ENCODE peak calls at places on chromosome 1, in four cellular contexts. One of them, this sample, is unnamed.

GRCh38 chr1:45503462-45504360 is 3.6 kb downstream of the MMACHC start:
- DNase-seq in H1: no peak
- DNase-seq in mesenchymal stem cell: no peak
- DNase-seq in trophoblast cell: no peak
- DNase-seq in this sample: no peak

GRCh38 chr1:51955797-51956527 is 34.5 kb downstream of the RAB3B start:
- DNase-seq in H1: no peak
- DNase-seq in mesenchymal stem cell: no peak
- DNase-seq in trophoblast cell: peak; percentile 52
- DNase-seq in this sample: no peak

GRCh38 chr1:82632164-82632563 is 831.4 kb downstream of the ADGRL2 start:
- DNase-seq in H1: no peak
- DNase-seq in mesenchymal stem cell: peak; percentile 10
- DNase-seq in trophoblast cell: no peak
- DNase-seq in this sample: no peak

GRCh38 chr1:155064109-155064812 is 721 bp downstream of the EFNA4 start:
- DNase-seq in H1: no peak
- DNase-seq in mesenchymal stem cell: peak; percentile 49
- DNase-seq in trophoblast cell: peak; percentile 66
- DNase-seq in this sample: peak; percentile 53

GRCh38 chr1:99767996-99768524 is 1.6 kb upstream of the FRRS1 start:
- DNase-seq in H1: no peak
- DNase-seq in mesenchymal stem cell: peak; percentile 3
- DNase-seq in trophoblast cell: no peak
- DNase-seq in this sample: no peak

GRCh38 chr1:21778405-21778727 is 4.6 kb downstream of the USP48 start:
- DNase-seq in H1: no peak
- DNase-seq in mesenchymal stem cell: no peak
- DNase-seq in trophoblast cell: no peak
- DNase-seq in this sample: no peak

GRCh38 chr1:184893695-184894094 is 80.6 kb downstream of the NIBAN1 start:
- DNase-seq in H1: no peak
- DNase-seq in mesenchymal stem cell: no peak
- DNase-seq in trophoblast cell: no peak
- DNase-seq in this sample: no peak

GRCh38 chr1:75501565-75501964 is 109.3 kb downstream of the SLC44A5 start:
- DNase-seq in H1: no peak
- DNase-seq in mesenchymal stem cell: no peak
- DNase-seq in trophoblast cell: no peak
- DNase-seq in this sample: no peak

GRCh38 chr1:156129687-156130577 is 15.4 kb downstream of the LMNA start:
- DNase-seq in H1: peak; percentile 98
- DNase-seq in mesenchymal stem cell: peak; percentile 97
- DNase-seq in trophoblast cell: peak; percentile 95
- DNase-seq in this sample: peak; percentile 85
- H3K36me3 ChIP-seq in H1: peaks cover 8% of the 10 kb centered on the region
- H3K36me3 ChIP-seq in mesenchymal stem cell: peaks cover 61% of the 10 kb centered on the region
- H3K36me3 ChIP-seq in trophoblast cell: peaks cover 43% of the 10 kb centered on the region
- H3K36me3 ChIP-seq in this sample: peaks cover 26% of the 10 kb centered on the region

GRCh38 chr1:175152006-175152652 is 40.4 kb downstream of the KIAA0040 start:
- DNase-seq in H1: peak; percentile 92
- DNase-seq in mesenchymal stem cell: peak; percentile 43
- DNase-seq in trophoblast cell: no peak
- DNase-seq in this sample: peak; percentile 67

GRCh38 chr1:175155936-175156335 is 36.6 kb downstream of the KIAA0040 start:
- DNase-seq in H1: no peak
- DNase-seq in mesenchymal stem cell: no peak
- DNase-seq in trophoblast cell: no peak
- DNase-seq in this sample: no peak

GRCh38 chr1:175157200-175157599 is 35.4 kb downstream of the KIAA0040 start:
- DNase-seq in H1: no peak
- DNase-seq in mesenchymal stem cell: no peak
- DNase-seq in trophoblast cell: no peak
- DNase-seq in this sample: no peak

GRCh38 chr1:175155473-175155856 is 37.1 kb downstream of the KIAA0040 start:
- DNase-seq in H1: no peak
- DNase-seq in mesenchymal stem cell: no peak
- DNase-seq in trophoblast cell: no peak
- DNase-seq in this sample: no peak

GRCh38 chr1:175154595-175155472 is 37.7 kb downstream of the KIAA0040 start:
- DNase-seq in H1: peak; percentile 87
- DNase-seq in mesenchymal stem cell: peak; percentile 47
- DNase-seq in trophoblast cell: peak; percentile 60
- DNase-seq in this sample: peak; percentile 58
- H4K91ac ChIP-seq in H1: no peak overlapping the region
- H4K91ac ChIP-seq in mesenchymal stem cell: no peak overlapping the region
- H4K91ac ChIP-seq in trophoblast cell: no peak overlapping the region
- H4K91ac ChIP-seq in this sample: no peak overlapping the region

GRCh38 chr1:200454425-200454824 is 44.6 kb upstream of the ZNF281 start:
- DNase-seq in H1: no peak
- DNase-seq in mesenchymal stem cell: no peak
- DNase-seq in trophoblast cell: no peak
- DNase-seq in this sample: no peak

GRCh38 chr1:200448034-200448762 is 38.4 kb upstream of the ZNF281 start:
- DNase-seq in H1: no peak
- DNase-seq in mesenchymal stem cell: no peak
- DNase-seq in trophoblast cell: no peak
- DNase-seq in this sample: no peak

GRCh38 chr1:200453544-200453905 is 43.7 kb upstream of the ZNF281 start:
- DNase-seq in H1: no peak
- DNase-seq in mesenchymal stem cell: no peak
- DNase-seq in trophoblast cell: no peak
- DNase-seq in this sample: no peak

GRCh38 chr1:200457810-200458209 is 48.0 kb upstream of the ZNF281 start:
- DNase-seq in H1: no peak
- DNase-seq in mesenchymal stem cell: no peak
- DNase-seq in trophoblast cell: no peak
- DNase-seq in this sample: no peak

GRCh38 chr1:200452850-200453543 is 43.2 kb upstream of the ZNF281 start:
- DNase-seq in H1: no peak
- DNase-seq in mesenchymal stem cell: no peak
- DNase-seq in trophoblast cell: no peak
- DNase-seq in this sample: no peak
- H2BK12ac ChIP-seq in H1: no peak overlapping the region
- H2BK12ac ChIP-seq in mesenchymal stem cell: no peak overlapping the region
- H2BK12ac ChIP-seq in trophoblast cell: no peak overlapping the region
- H2BK12ac ChIP-seq in this sample: no peak overlapping the region

GRCh38 chr1:230680300-230681025 is 33.5 kb downstream of the AGT start:
- DNase-seq in H1: no peak
- DNase-seq in mesenchymal stem cell: no peak
- DNase-seq in trophoblast cell: no peak
- DNase-seq in this sample: no peak
- H3K36me3 ChIP-seq in H1: peaks cover 60% of the 10 kb centered on the region
- H3K36me3 ChIP-seq in mesenchymal stem cell: peaks cover 76% of the 10 kb centered on the region
- H3K36me3 ChIP-seq in trophoblast cell: peaks cover 14% of the 10 kb centered on the region
- H3K36me3 ChIP-seq in this sample: peaks cover 21% of the 10 kb centered on the region

DNA sequence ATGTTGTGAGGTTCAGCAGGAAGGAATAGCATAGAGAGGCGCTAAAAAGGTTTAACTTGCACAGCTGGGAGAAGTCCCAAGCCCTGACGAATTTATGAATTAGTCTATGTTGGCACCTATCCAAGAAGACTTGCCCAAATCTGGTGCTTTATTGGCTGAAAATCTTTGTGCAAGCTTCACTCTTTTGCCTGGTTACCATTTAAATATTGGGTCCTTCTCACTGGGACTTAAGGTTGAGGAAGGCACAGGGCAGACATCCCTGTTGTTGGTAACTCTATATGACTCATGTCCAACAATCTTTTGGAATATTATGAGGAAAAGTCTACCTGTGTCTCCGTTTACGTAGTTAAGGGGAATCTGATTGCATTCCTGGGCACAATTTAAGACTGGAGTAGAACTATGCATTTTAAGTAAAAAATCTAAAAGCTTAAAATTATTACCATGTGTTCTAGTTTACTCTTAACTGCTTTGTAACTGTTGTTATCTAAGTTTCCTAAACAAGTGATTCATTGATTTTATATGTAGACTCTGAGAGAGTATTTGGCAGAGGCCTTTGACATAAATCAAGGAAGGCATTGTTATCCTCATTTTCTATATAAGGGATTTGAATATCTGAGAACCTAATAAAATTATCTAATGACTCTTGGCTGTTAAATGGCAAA is 181.7 kb upstream of the DPYD start:
- DNase-seq in H1: no peak
- DNase-seq in mesenchymal stem cell: peak; percentile 31
- DNase-seq in trophoblast cell: no peak
- DNase-seq in this sample: no peak
- H4K91ac ChIP-seq in H1: no peak overlapping the region
- H4K91ac ChIP-seq in mesenchymal stem cell: no peak overlapping the region
- H4K91ac ChIP-seq in trophoblast cell: no peak overlapping the region
- H4K91ac ChIP-seq in this sample: no peak overlapping the region

DNA sequence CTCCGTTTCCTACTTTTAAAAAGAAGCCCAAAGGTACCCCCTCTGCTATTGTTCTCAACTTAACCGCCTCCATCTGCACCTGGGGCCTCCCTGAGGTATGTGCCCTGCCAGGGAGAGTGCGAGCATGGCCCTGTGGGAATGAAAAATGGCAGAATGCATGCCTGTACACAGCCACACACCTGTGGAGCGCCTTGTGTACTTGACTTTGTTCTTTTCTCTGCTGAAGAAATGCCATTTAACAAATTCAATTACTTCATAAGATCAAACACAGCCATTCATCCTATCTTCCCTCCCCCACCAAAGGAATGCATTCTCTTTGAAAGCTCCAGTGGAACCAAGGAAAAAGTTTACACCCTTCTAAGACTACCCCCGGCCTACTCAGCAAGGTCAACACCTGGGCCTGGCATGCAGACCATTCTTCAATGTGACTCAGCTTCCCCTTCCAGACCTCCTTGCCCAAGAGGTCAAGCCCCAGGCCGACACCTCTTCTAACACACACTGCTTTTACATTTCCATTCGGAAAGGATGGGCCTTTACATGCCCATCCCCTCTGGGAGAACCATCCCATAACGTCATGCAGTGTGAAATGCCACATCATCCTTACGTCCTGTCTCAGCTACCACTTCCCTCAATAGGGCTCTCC is 123.7 kb downstream of the SMYD2 start:
- DNase-seq in H1: no peak
- DNase-seq in mesenchymal stem cell: peak; percentile 92
- DNase-seq in trophoblast cell: no peak
- DNase-seq in this sample: no peak
- H2BK12ac ChIP-seq in H1: peak overlapping the region; percentile 91
- H2BK12ac ChIP-seq in mesenchymal stem cell: peak overlapping the region; percentile 94
- H2BK12ac ChIP-seq in trophoblast cell: no peak overlapping the region
- H2BK12ac ChIP-seq in this sample: no peak overlapping the region

GRCh38 chr1:40769815-40770214 is 13.8 kb upstream of the KCNQ4 start:
- DNase-seq in H1: no peak
- DNase-seq in mesenchymal stem cell: no peak
- DNase-seq in trophoblast cell: no peak
- DNase-seq in this sample: no peak
- H3K36me3 ChIP-seq in H1: peaks cover 48% of the 10 kb centered on the region
- H3K36me3 ChIP-seq in mesenchymal stem cell: peaks cover 73% of the 10 kb centered on the region
- H3K36me3 ChIP-seq in trophoblast cell: peaks cover 41% of the 10 kb centered on the region
- H3K36me3 ChIP-seq in this sample: peaks cover 48% of the 10 kb centered on the region

GRCh38 chr1:220747426-220748090 is 564 bp upstream of the MTARC2 start:
- DNase-seq in H1: no peak
- DNase-seq in mesenchymal stem cell: no peak
- DNase-seq in trophoblast cell: no peak
- DNase-seq in this sample: no peak

GRCh38 chr1:220742520-220742919 is 5.6 kb upstream of the MTARC2 start:
- DNase-seq in H1: no peak
- DNase-seq in mesenchymal stem cell: no peak
- DNase-seq in trophoblast cell: peak; percentile 37
- DNase-seq in this sample: no peak

GRCh38 chr1:220751130-220751529 is 3.0 kb downstream of the MTARC2 start:
- DNase-seq in H1: no peak
- DNase-seq in mesenchymal stem cell: no peak
- DNase-seq in trophoblast cell: no peak
- DNase-seq in this sample: no peak

GRCh38 chr1:220750126-220750525 is 2.0 kb downstream of the MTARC2 start:
- DNase-seq in H1: no peak
- DNase-seq in mesenchymal stem cell: no peak
- DNase-seq in trophoblast cell: no peak
- DNase-seq in this sample: no peak

GRCh38 chr1:220748091-220748934 is at the start of gene MTARC2:
- DNase-seq in H1: peak; percentile 81
- DNase-seq in mesenchymal stem cell: peak; percentile 90
- DNase-seq in trophoblast cell: peak; percentile 39
- DNase-seq in this sample: peak; percentile 39
- H4K91ac ChIP-seq in H1: no peak within 1 kb of the TSS
- H4K91ac ChIP-seq in mesenchymal stem cell: peak within 1 kb of the TSS; percentile 93
- H4K91ac ChIP-seq in trophoblast cell: peak within 1 kb of the TSS; percentile 50
- H4K91ac ChIP-seq in this sample: no peak within 1 kb of the TSS

GRCh38 chr1:20233394-20233793 is 47.1 kb upstream of the PLA2G2C start:
- DNase-seq in H1: no peak
- DNase-seq in mesenchymal stem cell: peak; percentile 28
- DNase-seq in trophoblast cell: no peak
- DNase-seq in this sample: no peak
- H2BK12ac ChIP-seq in H1: no peak overlapping the region
- H2BK12ac ChIP-seq in mesenchymal stem cell: no peak overlapping the region
- H2BK12ac ChIP-seq in trophoblast cell: peak overlapping the region; percentile 88
- H2BK12ac ChIP-seq in this sample: no peak overlapping the region